ENCODE peak calls at places on chromosomes 16 and 17, in six cellular contexts. Q, Y, K, W, N and I are unnamed samples.

GRCh38 chr17:44308865-44309264 is 464 bp downstream of the RUNDC3A start:
- DNase-seq in Y (no peak), Q (no peak), N (no peak), W (no peak), K (no peak), I (no peak)

GRCh38 chr16:3536851-3537250 is 36.0 kb downstream of the CLUAP1 start:
- DNase-seq in N (no peak), Q (no peak), K (peak; percentile 30), Y (no peak), W (no peak), I (no peak)

GRCh38 chr17:15023589-15023988 is 241.5 kb downstream of the PMP22 start:
- DNase-seq in W (no peak), N (no peak), K (no peak), Q (no peak), Y (no peak), I (no peak)

GRCh38 chr16:68539704-68540370 is 746 bp downstream of the ZFP90 start:
- DNase-seq in W (peak; percentile 62), N (no peak), Q (peak; percentile 41), K (no peak), Y (no peak), I (no peak)

GRCh38 chr16:87363771-87364476 is 19.7 kb downstream of the FBXO31 start:
- DNase-seq in K (peak; percentile 44), Y (no peak), N (no peak), W (no peak), Q (no peak), I (no peak)

GRCh38 chr17:9255838-9256237 is 234.5 kb downstream of the NTN1 start:
- DNase-seq in K (no peak), Y (no peak), N (no peak), W (no peak), Q (no peak), I (no peak)

GRCh38 chr17:50708050-50709000 is 611 bp upstream of the ANKRD40 start:
- DNase-seq in Y (no peak), N (no peak), K (no peak), Q (no peak), W (no peak), I (no peak)

GRCh38 chr16:52265446-52265861 is 281.5 kb downstream of the TOX3 start:
- DNase-seq in Y (no peak), K (no peak), N (peak; percentile 99), W (peak; percentile 73), Q (no peak), I (no peak)

GRCh38 chr17:28710948-28711722 is 553 bp downstream of the PROCA1 start:
- DNase-seq in W (peak; percentile 96), Q (peak; percentile 88), K (peak; percentile 86), Y (peak; percentile 49), N (peak; percentile 87), I (no peak)

GRCh38 chr16:24670623-24671454 is 58.6 kb upstream of the TNRC6A start:
- DNase-seq in N (no peak), K (peak; percentile 64), Y (no peak), W (peak; percentile 79), Q (no peak), I (peak; percentile 92)

GRCh38 chr16:23310744-23311143 is 8.6 kb downstream of the SCNN1B start:
- DNase-seq in Q (no peak), N (no peak), W (no peak), Y (no peak), K (no peak), I (no peak)

GRCh38 chr17:80599546-80600305 is 55.1 kb downstream of the RPTOR start:
- DNase-seq in N (peak; percentile 3), Q (no peak), K (no peak), Y (no peak), W (no peak), I (no peak)

GRCh38 chr16:3654249-3654991 is at the start of gene DNASE1:
- DNase-seq in Q (peak; percentile 46), N (peak; percentile 46), W (peak; percentile 93), Y (no peak), K (peak; percentile 58), I (peak; percentile 19)

DNA sequence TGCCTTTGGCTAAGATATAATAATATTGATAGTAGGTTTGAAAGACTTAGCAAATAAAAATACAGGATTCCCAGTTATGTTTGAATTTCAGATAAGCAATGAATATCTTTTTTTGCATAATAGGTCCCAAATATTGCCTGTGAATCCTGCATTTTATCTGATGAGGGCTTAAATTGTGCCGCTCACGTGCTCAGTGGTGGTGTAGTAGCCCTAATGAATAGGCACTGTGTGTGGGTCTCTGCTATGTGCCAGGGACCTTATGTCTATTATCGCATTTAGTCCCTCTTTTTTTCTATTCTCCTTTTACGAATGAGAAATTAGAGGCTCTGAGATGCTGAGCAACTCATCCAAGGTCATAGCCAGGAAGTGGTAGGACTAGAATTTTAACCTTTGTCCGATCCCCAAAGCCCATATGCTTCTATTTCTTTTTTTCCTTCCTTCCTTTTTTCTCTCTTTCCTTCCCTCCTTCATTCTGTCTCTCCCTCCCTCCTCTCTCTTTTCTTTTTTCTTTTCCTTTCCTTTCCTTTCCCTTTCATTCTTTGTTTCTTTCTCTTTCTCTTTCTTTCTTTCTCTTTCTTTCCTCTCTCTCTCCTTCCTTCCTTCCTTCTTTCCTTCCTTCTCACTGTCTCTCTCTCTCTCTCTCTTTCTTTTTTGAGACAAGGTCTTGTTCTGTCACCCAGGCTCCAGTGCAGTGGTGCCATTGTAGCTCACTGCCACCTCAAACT is 47.2 kb downstream of the RGS9 start:
- DNase-seq in W (no peak), Q (no peak), K (no peak), N (no peak), Y (no peak), I (no peak)
- H3K4me3 ChIP-seq in W (no peak overlapping the region), Q (no peak overlapping the region), K (no peak overlapping the region), N (no peak overlapping the region), Y (no peak overlapping the region), I (no peak overlapping the region)

GRCh38 chr17:78316867-78317816 is 42.7 kb downstream of the SOCS3 start:
- DNase-seq in K (no peak), N (no peak), Q (no peak), W (peak; percentile 93), Y (no peak), I (no peak)

GRCh38 chr17:78313735-78314648 is 45.9 kb downstream of the SOCS3 start:
- DNase-seq in K (peak; percentile 72), N (peak; percentile 74), Q (peak; percentile 71), W (peak; percentile 92), Y (no peak), I (no peak)

GRCh38 chr17:78315355-78316114 is 44.3 kb downstream of the SOCS3 start:
- DNase-seq in Y (peak; percentile 80), Q (peak; percentile 10), K (peak; percentile 75), N (no peak), W (peak; percentile 35), I (no peak)

GRCh38 chr17:78316115-78316866 is 43.6 kb downstream of the SOCS3 start:
- DNase-seq in K (no peak), W (peak; percentile 47), N (no peak), Q (no peak), Y (no peak), I (no peak)

DNA sequence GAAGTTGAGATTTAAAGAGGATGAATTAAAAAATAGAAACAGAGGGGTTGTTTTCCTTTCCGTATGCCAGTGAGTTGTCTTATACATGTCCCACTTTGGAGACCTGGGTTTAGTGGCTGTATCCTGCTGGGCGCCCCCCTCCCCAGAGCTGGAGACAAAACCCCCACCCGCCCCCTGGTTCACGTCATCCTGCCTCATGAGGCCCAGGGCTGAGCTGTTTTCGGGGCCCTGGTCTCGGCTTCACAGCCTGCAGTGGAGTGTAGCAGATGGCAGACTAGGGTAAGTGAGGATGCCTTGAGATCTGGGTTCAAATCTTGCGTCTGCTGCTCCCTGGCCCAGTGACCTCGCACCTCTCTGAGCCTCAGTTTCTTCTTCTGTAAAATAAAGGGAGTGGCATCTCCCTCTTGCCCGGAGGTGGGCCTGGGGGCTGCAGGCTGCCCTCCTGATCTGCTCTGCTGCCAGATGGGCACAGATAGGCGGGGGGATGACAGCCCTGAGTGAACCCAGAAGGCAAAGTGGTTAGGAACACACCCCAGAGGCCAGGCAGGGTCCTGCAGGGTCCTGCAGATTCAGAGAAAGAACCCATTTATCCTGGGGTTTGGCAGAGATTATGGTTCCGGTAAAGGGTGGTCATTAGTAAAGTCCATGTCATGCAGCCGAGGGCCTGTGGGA is 45.1 kb downstream of the SOCS3 start:
- DNase-seq in N (no peak), Y (no peak), W (peak; percentile 38), Q (no peak), K (no peak), I (no peak)
- H3K4me3 ChIP-seq in N (peak overlapping the region; percentile 20), Y (no peak overlapping the region), W (peak overlapping the region; percentile 72), Q (no peak overlapping the region), K (no peak overlapping the region), I (no peak overlapping the region)

DNA sequence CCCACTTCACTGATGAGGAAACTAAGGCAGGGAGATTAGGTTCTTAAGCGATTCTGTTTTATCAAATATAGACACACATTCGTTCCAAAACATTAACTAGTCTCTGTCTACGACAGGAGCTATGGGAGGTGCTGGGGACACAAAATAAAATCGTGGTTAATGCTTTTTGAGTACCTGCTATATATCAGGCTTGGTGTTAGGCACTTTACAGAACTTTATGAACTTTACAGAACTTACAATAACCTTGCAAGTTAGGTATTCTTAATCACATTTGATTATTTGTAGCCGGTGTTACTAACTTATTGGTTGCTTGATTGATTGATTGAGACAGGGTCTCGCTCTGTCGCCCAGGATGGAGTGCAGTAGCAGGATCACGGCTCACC is 538 bp upstream of the HEATR3 start:
- DNase-seq in W (no peak), N (no peak), K (no peak), Y (no peak), Q (no peak), I (no peak)
- H3K4me3 ChIP-seq in W (peak overlapping the region; percentile 97), N (peak overlapping the region; percentile 98), K (peak overlapping the region; percentile 100), Y (peak overlapping the region; percentile 98), Q (no peak overlapping the region), I (peak overlapping the region; percentile 27)

GRCh38 chr16:681746-682427 is 1.7 kb downstream of the STUB1 start:
- DNase-seq in N (no peak), Q (no peak), W (no peak), K (no peak), Y (no peak), I (no peak)

GRCh38 chr16:683396-684066 is 603 bp downstream of the JMJD8 start:
- DNase-seq in Y (no peak), W (no peak), N (no peak), K (no peak), Q (no peak), I (no peak)

GRCh38 chr16:680967-681745 is 946 bp downstream of the STUB1 start:
- DNase-seq in N (no peak), K (no peak), Y (no peak), Q (no peak), W (peak; percentile 66), I (no peak)

GRCh38 chr16:684067-684794 is at the start of gene JMJD8:
- DNase-seq in K (peak; percentile 97), W (peak; percentile 97), Q (peak; percentile 94), Y (peak; percentile 66), N (peak; percentile 94), I (peak; percentile 87)

DNA sequence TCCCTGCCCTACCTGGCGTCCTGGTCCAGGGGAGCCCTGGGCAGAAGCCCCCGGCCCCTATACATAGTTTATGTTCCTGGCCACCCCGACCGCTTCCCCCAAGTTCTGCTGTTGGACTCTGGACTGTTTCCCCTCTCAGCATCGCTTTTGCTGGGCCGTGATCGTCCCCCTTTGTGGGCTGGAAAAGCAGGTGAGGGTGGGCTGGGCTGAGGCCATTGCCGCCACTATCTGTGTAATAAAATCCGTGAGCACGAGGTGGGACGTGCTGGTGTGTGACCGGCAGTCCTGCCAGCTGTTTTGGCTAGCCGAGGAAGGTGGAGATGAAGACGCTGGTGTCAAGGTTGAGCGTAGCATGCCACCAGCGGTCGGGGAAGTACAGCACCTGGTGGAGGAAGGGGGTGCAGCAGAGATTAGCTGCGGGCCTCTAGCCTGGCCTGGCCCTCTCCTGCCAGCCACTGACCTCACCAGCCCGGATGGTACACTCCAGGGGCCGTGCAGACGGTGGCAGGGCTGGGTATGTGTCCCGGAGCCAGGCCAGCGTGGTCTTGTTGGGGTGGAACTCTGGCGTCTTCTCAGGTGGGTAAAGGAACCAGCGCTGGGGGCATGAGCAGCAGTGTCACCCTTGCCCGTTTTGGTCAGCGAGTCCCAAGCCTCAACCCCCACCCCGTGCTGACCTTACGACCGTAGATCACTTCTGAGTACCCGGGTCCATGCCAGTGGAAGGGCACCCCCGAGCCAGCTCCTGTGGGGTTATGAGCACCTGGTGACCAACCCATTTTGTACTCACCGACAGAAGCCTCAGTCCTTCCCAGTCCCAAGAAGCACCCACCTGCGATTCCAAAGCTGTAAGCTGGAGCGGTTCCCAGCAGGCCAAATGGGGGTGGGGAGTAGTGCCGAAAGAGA is 1.4 kb downstream of the JMJD8 start:
- DNase-seq in Q (no peak), K (no peak), N (no peak), W (no peak), Y (no peak), I (no peak)
- H3K4me3 ChIP-seq in Q (no peak overlapping the region), K (no peak overlapping the region), N (peak overlapping the region; percentile 50), W (peak overlapping the region; percentile 72), Y (no peak overlapping the region), I (peak overlapping the region; percentile 81)